ENCODE peak calls at places on chromosomes 6 and 20, in eight cellular contexts. B is HCEC 1CT; D is stimulated activated CD4-positive, alpha-beta T cell treated with anti-CD3 and anti-CD28 coated beads, Interleukin-1b, Interleukin-23, amount 100 ng/mL, for 4 hours; O is left ventricle myocardium superior; G is astrocyte; T is nephron progenitor cell; F is NB4; L is AG08396. S is an unnamed sample.

GRCh38 chr6:47250302-47250701 is 59.4 kb downstream of the TNFRSF21 start:
- DNase-seq in B (no peak), D (no peak), O (no peak), G (no peak), T (no peak), F (no peak), L (no peak), S (no peak)

GRCh38 chr6:48061630-48062029 is 49.4 kb downstream of the PTCHD4 start:
- DNase-seq in B (peak; percentile 35), D (no peak), O (no peak), G (peak; percentile 35), T (no peak), F (no peak), L (peak; percentile 12), S (no peak)

GRCh38 chr6:35294308-35294945 is 3.2 kb upstream of the DEF6 start:
- DNase-seq in B (peak; percentile 12), D (no peak), O (peak; percentile 46), G (no peak), T (peak; percentile 50), F (peak; percentile 63), L (peak; percentile 72), S (peak; percentile 41)

GRCh38 chr20:56722042-56722441 is 92.9 kb downstream of the TFAP2C start:
- DNase-seq in B (no peak), D (no peak), O (no peak), G (no peak), T (no peak), F (peak; percentile 99), L (no peak), S (peak; percentile 87)

GRCh38 chr6:159252955-159253508 is 83.8 kb downstream of the FNDC1 start:
- DNase-seq in B (peak; percentile 58), D (no peak), O (no peak), G (peak; percentile 83), T (no peak), F (peak; percentile 57), L (peak; percentile 57), S (peak; percentile 57)

GRCh38 chr6:166195861-166196238 is 28.2 kb upstream of the TBXT start:
- DNase-seq in B (no peak), D (no peak), O (no peak), G (no peak), T (no peak), F (no peak), L (no peak), S (no peak)

GRCh38 chr6:151205971-151206600 is 33.7 kb upstream of the AKAP12 start:
- DNase-seq in B (no peak), D (no peak), O (no peak), G (no peak), T (no peak), F (peak; percentile 45), L (no peak), S (no peak)

GRCh38 chr6:65709099-65709830 is 2.2 kb upstream of the EYS start:
- DNase-seq in B (no peak), D (no peak), O (no peak), G (no peak), T (no peak), F (no peak), L (no peak), S (no peak)

GRCh38 chr20:58099291-58099915 is 129.1 kb downstream of the ANKRD60 start:
- DNase-seq in B (no peak), D (no peak), O (no peak), G (no peak), T (no peak), F (no peak), L (no peak), S (no peak)

GRCh38 chr6:42315991-42316378 is 98.3 kb upstream of the MRPS10 start:
- DNase-seq in B (peak; percentile 97), D (no peak), O (no peak), G (peak; percentile 99), T (no peak), F (peak; percentile 85), L (peak; percentile 85), S (no peak)

GRCh38 chr6:34552620-34553019 is 3.5 kb downstream of the SPDEF start:
- DNase-seq in B (no peak), D (no peak), O (no peak), G (no peak), T (no peak), F (no peak), L (no peak), S (no peak)

GRCh38 chr20:24833592-24833991 is 115.5 kb upstream of the CST7 start:
- DNase-seq in B (no peak), D (no peak), O (no peak), G (no peak), T (no peak), F (no peak), L (no peak), S (no peak)

GRCh38 chr6:85792278-85792677 is 149.6 kb upstream of the SYNCRIP start:
- DNase-seq in B (peak; percentile 13), D (no peak), O (no peak), G (no peak), T (no peak), F (no peak), L (no peak), S (no peak)

GRCh38 chr6:107692351-107692750 is 131.8 kb downstream of the SCML4 start:
- DNase-seq in B (peak; percentile 63), D (no peak), O (no peak), G (peak; percentile 42), T (no peak), F (no peak), L (no peak), S (no peak)

S was measured in Kasumi-1.